ENCODE peak calls at places on chromosome 5, in four cellular contexts. K is PC-9, I is Caco-2, G is T1000. S is an unnamed sample.

GRCh38 chr5:148085934-148086333 is 22.2 kb downstream of the SPINK5 start:
- DNase-seq in K (no peak), I (no peak), G (no peak), S (no peak)

GRCh38 chr5:11595045-11595444 is 309.2 kb downstream of the CTNND2 start:
- DNase-seq in K (no peak), I (no peak), G (no peak), S (no peak)

GRCh38 chr5:6107675-6108539 is 270.4 kb downstream of the MED10 start:
- DNase-seq in K (no peak), I (no peak), G (no peak), S (no peak)

GRCh38 chr5:99076600-99077253 is 147.9 kb upstream of the CHD1 start:
- DNase-seq in K (no peak), I (no peak), G (no peak), S (no peak)

GRCh38 chr5:67426961-67427630 is 230.5 kb upstream of the CD180 start:
- DNase-seq in K (no peak), I (no peak), G (no peak), S (no peak)

GRCh38 chr5:107514305-107514704 is 156.4 kb downstream of the EFNA5 start:
- DNase-seq in K (no peak), I (no peak), G (no peak), S (no peak)

GRCh38 chr5:180289966-180290365 is 1.9 kb downstream of the MAPK9 start:
- DNase-seq in K (no peak), I (no peak), G (no peak), S (no peak)

GRCh38 chr5:124444147-124444775 is 302.2 kb downstream of the ZNF608 start:
- DNase-seq in K (no peak), I (no peak), G (no peak), S (no peak)

GRCh38 chr5:133460172-133460758 is 152.1 kb downstream of the FSTL4 start:
- DNase-seq in K (no peak), I (peak), G (no peak), S (no peak)

GRCh38 chr5:57157191-57157590 is 16.7 kb upstream of the GPBP1 start:
- DNase-seq in K (no peak), I (no peak), G (peak), S (no peak)

GRCh38 chr5:72509401-72509800 is 2.2 kb upstream of the ZNF366 start:
- DNase-seq in K (no peak), I (no peak), G (no peak), S (no peak)

GRCh38 chr5:110544603-110545002 is 181.9 kb downstream of the TMEM232 start:
- DNase-seq in K (no peak), I (no peak), G (no peak), S (no peak)

GRCh38 chr5:119022017-119022745 is 33.8 kb upstream of the DTWD2 start:
- DNase-seq in K (peak), I (no peak), G (no peak), S (no peak)

GRCh38 chr5:137072376-137073174 is 426.6 kb downstream of the SPOCK1 start:
- DNase-seq in K (no peak), I (no peak), G (no peak), S (no peak)

GRCh38 chr5:168153263-168153930 is 138.0 kb upstream of the WWC1 start:
- DNase-seq in K (no peak), I (no peak), G (no peak), S (no peak)

GRCh38 chr5:141875795-141876627 is 2.2 kb downstream of the PCDH1 start:
- DNase-seq in K (peak), I (no peak), G (no peak), S (no peak)

GRCh38 chr5:67493676-67494075 is 297.1 kb upstream of the CD180 start:
- DNase-seq in K (no peak), I (peak), G (no peak), S (no peak)

GRCh38 chr5:177535125-177535524 is 18.4 kb upstream of the DDX41 start:
- DNase-seq in K (no peak), I (peak), G (no peak), S (no peak)

GRCh38 chr5:17190242-17190778 is 27.1 kb upstream of the BASP1 start:
- DNase-seq in K (peak), I (no peak), G (no peak), S (peak)

GRCh38 chr5:151751091-151751490 is 7.3 kb downstream of the ATOX1 start:
- DNase-seq in K (no peak), I (no peak), G (no peak), S (no peak)

GRCh38 chr5:95590880-95591279 is 29.0 kb upstream of the GPR150 start:
- DNase-seq in K (no peak), I (no peak), G (no peak), S (no peak)

GRCh38 chr5:150488519-150489357 is 19.2 kb upstream of the NDST1 start:
- DNase-seq in K (peak), I (no peak), G (no peak), S (no peak)

GRCh38 chr5:14286574-14287399 is 143.6 kb downstream of the TRIO start:
- DNase-seq in K (no peak), I (no peak), G (no peak), S (no peak)

GRCh38 chr5:142316051-142316450 is 8.8 kb downstream of the SPRY4 start:
- DNase-seq in K (no peak), I (no peak), G (no peak), S (peak)

GRCh38 chr5:55897905-55898304 is 46.7 kb downstream of the IL31RA start:
- DNase-seq in K (no peak), I (no peak), G (peak), S (peak)

GRCh38 chr5:175797521-175798038 is 73.8 kb upstream of the CPLX2 start:
- DNase-seq in K (no peak), I (no peak), G (no peak), S (no peak)

GRCh38 chr5:159905496-159905895 is 10.8 kb upstream of the ADRA1B start:
- DNase-seq in K (peak), I (no peak), G (peak), S (no peak)

GRCh38 chr5:126488362-126489065 is 65.3 kb downstream of the GRAMD2B start:
- DNase-seq in K (no peak), I (no peak), G (no peak), S (no peak)

GRCh38 chr5:174571662-174572397 is 152.6 kb upstream of the MSX2 start:
- DNase-seq in K (peak), I (peak), G (peak), S (peak)

GRCh38 chr5:134226441-134227192 is 744 bp upstream of the PPP2CA start:
- DNase-seq in K (peak), I (no peak), G (no peak), S (no peak)

GRCh38 chr5:159943331-159943730 is 27.0 kb downstream of the ADRA1B start:
- DNase-seq in K (no peak), I (no peak), G (no peak), S (no peak)

GRCh38 chr5:10138385-10139057 is 111.2 kb downstream of the ATPSCKMT start:
- DNase-seq in K (no peak), I (no peak), G (no peak), S (no peak)

GRCh38 chr5:163565931-163566608 is 60.7 kb downstream of the MAT2B start:
- DNase-seq in K (no peak), I (peak), G (no peak), S (no peak)

GRCh38 chr5:113804264-113804663 is 290.8 kb downstream of the YTHDC2 start:
- DNase-seq in K (no peak), I (no peak), G (no peak), S (no peak)

GRCh38 chr5:180334176-180334575 is 19.0 kb downstream of the GFPT2 start:
- DNase-seq in K (no peak), I (no peak), G (no peak), S (no peak)

GRCh38 chr5:83553000-83553486 is 81.5 kb downstream of the VCAN start:
- DNase-seq in K (no peak), I (no peak), G (no peak), S (no peak)

GRCh38 chr5:122192883-122193496 is 63.6 kb downstream of the ZNF474 start:
- DNase-seq in K (peak), I (no peak), G (no peak), S (no peak)